ENCODE peak calls at places on chromosomes 6 and 20, in seven cellular contexts. P is activated CD8-positive, alpha-beta memory T cell treated with anti-CD3 and anti-CD28 coated beads for 24 hours; U is activated CD4-positive, alpha-beta T cell treated with anti-CD3 and anti-CD28 coated beads, Interleukin-2, amount 50 U/mL, for 24 hours; W is psoas muscle; Q is HTR-8/SVneo; V is Daoy; T is skeletal muscle cell. X is an unnamed sample.
A peak's percentile ranks its signal among the peaks of the same experiment; 100 is the strongest.

GRCh38 chr6:45454008-45454911 is 76.5 kb upstream of the SUPT3H start:
- DNase-seq in W (no peak), P (no peak), V (peak; percentile 32), T (no peak), U (no peak), Q (peak; percentile 73), X (no peak)

GRCh38 chr6:165895421-165896165 is 232.6 kb upstream of the PDE10A start:
- DNase-seq in T (no peak), Q (no peak), V (no peak), P (no peak), W (no peak), U (no peak), X (no peak)

GRCh38 chr20:46130534-46130933 is 12.4 kb downstream of the CD40 start:
- DNase-seq in U (no peak), W (no peak), T (no peak), V (no peak), P (no peak), Q (no peak), X (no peak)

GRCh38 chr6:111228094-111228493 is 140.8 kb downstream of the SLC16A10 start:
- DNase-seq in U (no peak), V (peak; percentile 8), P (no peak), Q (no peak), W (no peak), T (no peak), X (no peak)

GRCh38 chr20:39602649-39603048 is 640.5 kb downstream of the DHX35 start:
- DNase-seq in U (no peak), W (no peak), P (no peak), T (no peak), Q (no peak), V (no peak), X (no peak)

GRCh38 chr6:43722920-43723565 is 35.5 kb upstream of the MRPS18A start:
- DNase-seq in Q (no peak), W (no peak), V (no peak), U (no peak), P (no peak), T (no peak), X (no peak)

GRCh38 chr20:9999660-10000059 is 35.1 kb upstream of the ANKEF1 start:
- DNase-seq in W (no peak), U (no peak), Q (no peak), V (no peak), P (no peak), T (no peak), X (no peak)

GRCh38 chr20:57346477-57346876 is 4.6 kb upstream of the RAE1 start:
- DNase-seq in P (peak; percentile 83), W (peak; percentile 77), Q (peak; percentile 88), T (no peak), U (peak; percentile 33), V (peak; percentile 64), X (peak; percentile 72)

GRCh38 chr6:85285146-85285545 is 164.7 kb upstream of the NT5E start:
- DNase-seq in W (no peak), T (no peak), P (no peak), Q (no peak), U (no peak), V (no peak), X (no peak)

GRCh38 chr6:79167931-79168694 is 66.4 kb downstream of the HMGN3 start:
- DNase-seq in P (no peak), Q (no peak), T (peak; percentile 25), U (no peak), W (no peak), V (peak; percentile 38), X (no peak)

GRCh38 chr20:59988141-59988540 is 29.9 kb downstream of the CDH26 start:
- DNase-seq in Q (no peak), U (no peak), W (no peak), T (no peak), V (peak; percentile 53), P (no peak), X (no peak)

GRCh38 chr20:24685736-24686135 is 216.3 kb downstream of the SYNDIG1 start:
- DNase-seq in U (no peak), W (no peak), P (no peak), Q (no peak), V (no peak), T (no peak), X (no peak)

GRCh38 chr6:36495086-36495485 is 52.2 kb downstream of the STK38 start:
- DNase-seq in W (no peak), V (no peak), T (no peak), U (no peak), P (no peak), Q (no peak), X (no peak)

GRCh38 chr6:86936834-86937218 is 502 bp upstream of the HTR1E start:
- DNase-seq in W (no peak), U (no peak), T (no peak), V (no peak), Q (no peak), P (no peak), X (no peak)

GRCh38 chr20:9311132-9311531 is 203.3 kb upstream of the LAMP5 start:
- DNase-seq in U (no peak), Q (no peak), W (no peak), T (no peak), V (no peak), P (no peak), X (no peak)

GRCh38 chr20:20037960-20038359 is 14.3 kb downstream of the CRNKL1 start:
- DNase-seq in P (no peak), V (no peak), U (no peak), T (no peak), Q (peak; percentile 28), W (no peak), X (no peak)

GRCh38 chr20:42419814-42420532 is 769.7 kb downstream of the PTPRT start:
- DNase-seq in T (no peak), Q (no peak), U (no peak), W (no peak), V (no peak), P (no peak), X (no peak)

GRCh38 chr20:24965065-24965919 is 16.2 kb downstream of the CST7 start:
- DNase-seq in Q (no peak), U (no peak), T (no peak), P (peak; percentile 58), V (no peak), W (no peak), X (no peak)